ENCODE peak calls at places on chromosomes 7 and 10, in ten cellular contexts. D is right cardiac atrium; N is left cardiac atrium; H is NCI-H1092 treated with DMSO at 0.1 percent for 48 hours; F is GDM1; O is mesendoderm; P is activated T-helper 1 cell treated with anti-CD3 and anti-CD28 coated beads, Interleukin-12 subunit alpha, Interleukin-12 subunit beta, Interleukin-2, Interleukin-4 antibody, amounts not matched to agents 30 ng/mL and 10 ng/mL and 1 ng/mL, durations not matched to agents 14 hours and 24 hours and 36 hours; Z is activated CD4-positive, alpha-beta T cell treated with anti-CD3 and anti-CD28 coated beads, Interleukin-2, amount 10 ng/mL, durations not matched to agents 7 days and 5 days; M is NCI-H1436; E is aorta. W is an unnamed sample.

GRCh38 chr7:121449304-121449703 is 53.2 kb upstream of the FAM3C start:
- DNase-seq in H (no peak), D (no peak), P (no peak), E (no peak), O (no peak), N (no peak), Z (no peak), F (no peak), M (no peak), W (no peak)

GRCh38 chr7:148547946-148548345 is 42.6 kb upstream of the C7orf33 start:
- DNase-seq in F (no peak), Z (no peak), D (no peak), E (no peak), M (no peak), N (no peak), O (no peak), H (no peak), P (no peak), W (no peak)

GRCh38 chr7:93016085-93016471 is 101.7 kb downstream of the SAMD9 start:
- DNase-seq in D (no peak), N (no peak), H (no peak), F (peak), M (no peak), P (no peak), E (no peak), O (peak), Z (no peak), W (no peak)

GRCh38 chr7:141563956-141564623 is 12.9 kb downstream of the AGK start:
- DNase-seq in P (peak), D (no peak), M (no peak), F (no peak), E (no peak), N (no peak), Z (no peak), H (no peak), O (peak), W (no peak)

GRCh38 chr10:97707134-97707861 is 6.2 kb upstream of the MARVELD1 start:
- DNase-seq in Z (no peak), M (no peak), E (peak), D (no peak), F (no peak), H (no peak), O (no peak), P (no peak), N (no peak), W (no peak)

GRCh38 chr7:99041526-99041925 is 102.4 kb downstream of the SMURF1 start:
- DNase-seq in P (no peak), N (no peak), H (no peak), O (no peak), M (no peak), E (no peak), F (no peak), Z (no peak), D (peak), W (no peak)

GRCh38 chr7:158167373-158167772 is 420.2 kb downstream of the PTPRN2 start:
- DNase-seq in O (no peak), M (no peak), F (no peak), H (no peak), N (no peak), P (no peak), Z (no peak), E (no peak), D (no peak), W (no peak)

GRCh38 chr10:102399217-102400021 is 3.9 kb downstream of the NFKB2 start:
- DNase-seq in P (peak), O (peak), E (peak), H (peak), F (peak), M (peak), D (peak), Z (peak), N (peak), W (peak)

GRCh38 chr7:34096135-34096775 is 190.9 kb downstream of the BMPER start:
- DNase-seq in P (no peak), D (peak), Z (no peak), H (no peak), N (peak), F (no peak), M (no peak), O (no peak), E (peak), W (no peak)

GRCh38 chr10:78642261-78642660 is 426.5 kb upstream of the ZMIZ1 start:
- DNase-seq in O (no peak), E (no peak), P (no peak), D (no peak), H (no peak), Z (no peak), N (no peak), F (no peak), M (no peak), W (no peak)

GRCh38 chr10:107771066-107771465 is 606.6 kb upstream of the SORCS1 start:
- DNase-seq in E (no peak), O (no peak), P (no peak), N (no peak), H (no peak), M (no peak), D (no peak), Z (no peak), F (no peak), W (no peak)

W was measured in GM18507.